ENCODE peak calls at places on chromosomes 7 and 10, in four cellular contexts. G is prostate gland, U is Panc1, Y is left ventricle myocardium inferior. B is an unnamed sample. For H3K9me3 and H3K4me1, the result is how much of the 10 kb centered on the place peaks cover.

GRCh38 chr7:135179321-135179925 is 8.9 kb upstream of the CYREN start:
- DNase-seq in G (no peak), U (no peak), Y (no peak), B (no peak)

GRCh38 chr7:74101061-74101681 is 17.6 kb downstream of the LIMK1 start:
- DNase-seq in G (no peak), U (no peak), Y (peak), B (no peak)

GRCh38 chr10:72738476-72738875 is 46.5 kb downstream of the MCU start:
- DNase-seq in G (no peak), U (no peak), Y (no peak), B (no peak)

GRCh38 chr7:80472491-80473200 is 39.2 kb downstream of the GNAT3 start:
- DNase-seq in G (no peak), U (no peak), Y (no peak), B (no peak)

GRCh38 chr10:59970396-59971368 is 64.3 kb upstream of the CCDC6 start:
- DNase-seq in G (no peak), U (no peak), Y (no peak), B (no peak)

GRCh38 chr7:85719981-85720963 is 533.4 kb upstream of the SEMA3D start:
- DNase-seq in G (no peak), U (peak), Y (no peak), B (no peak)

GRCh38 chr10:110176626-110177025 is 30.8 kb upstream of the MXI1 start:
- DNase-seq in G (no peak), U (no peak), Y (no peak), B (no peak)

GRCh38 chr10:24901686-24902399 is 50.6 kb downstream of the PRTFDC1 start:
- DNase-seq in G (no peak), U (peak), Y (peak), B (no peak)

GRCh38 chr10:16182688-16183087 is 254.1 kb upstream of the PTER start:
- DNase-seq in G (no peak), U (no peak), Y (no peak), B (no peak)

GRCh38 chr7:102140952-102141370 is 145.7 kb upstream of the SH2B2 start:
- DNase-seq in G (no peak), U (no peak), Y (no peak), B (no peak)
- H3K27ac ChIP-seq in G (no peak), U (no peak), Y (no peak), B (no peak)

GRCh38 chr7:87596136-87596535 is 4.5 kb downstream of the ABCB1 start:
- DNase-seq in G (no peak), U (no peak), Y (no peak), B (no peak)

GRCh38 chr7:87589631-87590030 is 11.1 kb downstream of the ABCB1 start:
- DNase-seq in G (no peak), U (no peak), Y (no peak), B (no peak)

GRCh38 chr7:87591211-87591610 is 9.5 kb downstream of the ABCB1 start:
- DNase-seq in G (no peak), U (no peak), Y (no peak), B (no peak)

GRCh38 chr7:87590578-87590977 is 10.1 kb downstream of the ABCB1 start:
- DNase-seq in G (no peak), U (no peak), Y (no peak), B (no peak)

GRCh38 chr7:87592300-87592699 is 8.4 kb downstream of the ABCB1 start:
- DNase-seq in G (no peak), U (no peak), Y (no peak), B (no peak)
- H3K9me3 ChIP-seq in G (under half), U (under half), Y (under half), B (under half)

GRCh38 chr7:157002819-157003421 is 7.5 kb downstream of the MNX1 start:
- DNase-seq in G (no peak), U (no peak), Y (no peak), B (no peak)
- H3K4me1 ChIP-seq in G (under half), U (under half), Y (half or more), B (under half)

GRCh38 chr7:53794816-53795215 is 747.4 kb upstream of the VSTM2A start:
- DNase-seq in G (no peak), U (no peak), Y (no peak), B (no peak)
- H3K27ac ChIP-seq in G (no peak), U (no peak), Y (no peak), B (no peak)

DNA sequence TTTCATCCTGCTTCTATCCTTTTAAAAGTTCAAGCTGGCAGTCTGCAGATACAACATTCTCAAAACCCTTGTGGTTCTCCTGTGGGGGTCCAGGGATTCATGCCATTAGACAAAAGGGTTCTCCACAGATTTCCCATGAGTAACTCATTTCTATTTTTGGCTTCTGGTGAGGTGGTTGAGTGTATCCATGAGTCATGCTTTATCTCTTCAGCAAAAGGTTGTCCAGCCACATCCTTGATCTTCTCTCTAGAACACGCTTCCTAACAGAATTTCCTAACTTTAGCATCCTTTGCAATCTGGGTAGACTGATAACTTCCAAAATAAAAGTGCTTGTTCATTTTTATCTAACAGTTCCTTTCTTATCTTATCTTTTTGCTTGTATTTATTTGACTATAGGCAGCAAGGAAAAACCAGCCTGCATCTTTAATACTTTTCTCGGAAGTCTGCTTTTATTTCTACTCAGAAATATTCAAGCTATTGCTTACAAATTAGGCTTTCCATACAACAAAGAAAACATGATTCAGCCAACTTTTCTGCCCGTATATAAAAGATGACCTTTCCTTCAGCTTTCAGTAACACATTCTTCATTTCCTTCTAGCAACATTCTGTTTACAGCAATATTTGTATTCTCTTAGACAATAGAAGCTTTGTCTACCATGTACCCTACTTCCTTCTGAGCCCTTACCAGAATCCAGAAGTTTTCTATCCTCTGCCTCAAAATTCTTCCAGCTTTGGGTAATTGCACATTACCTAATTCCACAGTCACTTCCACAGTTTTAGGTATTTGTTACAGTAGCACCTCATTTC is 79.3 kb upstream of the IL6 start:
- DNase-seq in G (no peak), U (no peak), Y (no peak), B (no peak)
- H3K9me3 ChIP-seq in G (under half), U (half or more), Y (half or more), B (under half)

GRCh38 chr7:92797693-92798092 is 38.7 kb downstream of the CDK6 start:
- DNase-seq in G (no peak), U (no peak), Y (no peak), B (no peak)

GRCh38 chr7:92793656-92794205 is 42.6 kb downstream of the CDK6 start:
- DNase-seq in G (no peak), U (no peak), Y (no peak), B (no peak)

GRCh38 chr7:92797284-92797683 is 39.1 kb downstream of the CDK6 start:
- DNase-seq in G (no peak), U (no peak), Y (no peak), B (no peak)

GRCh38 chr7:92794386-92794785 is 42.0 kb downstream of the CDK6 start:
- DNase-seq in G (no peak), U (no peak), Y (no peak), B (no peak)

GRCh38 chr7:92794846-92795245 is 41.5 kb downstream of the CDK6 start:
- DNase-seq in G (no peak), U (no peak), Y (no peak), B (no peak)
- H3K4me1 ChIP-seq in G (under half), U (under half), Y (half or more), B (half or more)

GRCh38 chr7:4745265-4745919 is 30.0 kb upstream of the AP5Z1 start:
- DNase-seq in G (no peak), U (no peak), Y (no peak), B (no peak)

GRCh38 chr7:4742051-4742573 is 33.3 kb upstream of the AP5Z1 start:
- DNase-seq in G (no peak), U (no peak), Y (no peak), B (no peak)

GRCh38 chr7:4744391-4745264 is 30.8 kb upstream of the AP5Z1 start:
- DNase-seq in G (peak), U (peak), Y (peak), B (peak)

GRCh38 chr7:4740796-4741195 is 34.6 kb upstream of the AP5Z1 start:
- DNase-seq in G (no peak), U (no peak), Y (no peak), B (no peak)

GRCh38 chr7:4742852-4743251 is 32.6 kb upstream of the AP5Z1 start:
- DNase-seq in G (no peak), U (no peak), Y (no peak), B (no peak)
- H3K27ac ChIP-seq in G (no peak), U (no peak), Y (peak), B (peak)

DNA sequence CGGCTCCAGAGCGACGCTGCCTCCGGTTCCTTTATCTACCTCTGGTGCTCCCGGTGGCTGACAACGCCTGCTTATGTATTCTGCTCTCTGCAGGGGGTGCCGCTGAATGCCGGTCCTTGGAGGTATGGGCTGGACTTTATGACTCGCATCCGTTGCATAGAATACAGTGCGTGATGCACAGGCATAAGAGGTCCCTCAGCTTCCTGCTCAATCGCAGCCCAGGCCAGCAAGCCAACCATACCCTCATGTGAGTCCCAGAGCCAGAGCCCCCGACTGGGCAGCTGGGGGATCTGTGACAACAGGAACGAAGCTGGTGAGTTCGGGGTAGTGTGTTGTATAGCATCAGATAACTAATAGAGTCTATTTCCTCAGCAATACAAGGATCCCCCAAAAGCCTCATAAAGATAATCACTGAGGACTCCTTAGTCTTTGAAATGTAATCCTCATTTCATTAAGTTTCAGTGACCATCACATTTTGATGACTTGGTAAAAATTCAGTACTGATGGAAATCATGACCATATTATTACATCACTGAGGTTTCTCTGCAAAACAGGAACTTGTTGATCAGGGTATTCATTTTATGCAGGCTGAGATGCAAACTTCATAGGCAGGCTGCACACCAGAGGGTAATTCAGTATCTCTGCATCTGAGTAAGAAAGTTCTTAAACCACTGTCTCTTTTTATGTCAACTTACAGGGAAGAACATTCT is 607.8 kb downstream of the PTPRN2 start:
- DNase-seq in G (no peak), U (no peak), Y (no peak), B (no peak)
- H3K9me3 ChIP-seq in G (under half), U (under half), Y (under half), B (under half)

B was measured in lower lobe of right lung.